ENCODE peak calls at places on chromosomes 7 and 10, in four cellular contexts. L is IMR-90, S is K562, N is GM12878. X is an unnamed sample.

GRCh38 chr7:115634633-115635032 is 395.9 kb downstream of the TFEC start:
- DNase-seq in L (no peak), S (no peak), N (no peak), X (no peak)

GRCh38 chr10:104337527-104337984 is 709 bp downstream of the ITPRIP start:
- DNase-seq in L (peak; percentile 37), S (peak; percentile 43), N (no peak), X (no peak)

GRCh38 chr7:112272921-112273561 is 66.5 kb downstream of the ZNF277 start:
- DNase-seq in L (no peak), S (no peak), N (no peak), X (no peak)

GRCh38 chr7:47647213-47647985 is 65.5 kb upstream of the TNS3 start:
- DNase-seq in L (no peak), S (no peak), N (no peak), X (no peak)

GRCh38 chr7:77745746-77746145 is 49.5 kb downstream of the RSBN1L start:
- DNase-seq in L (no peak), S (no peak), N (no peak), X (no peak)

GRCh38 chr7:141468341-141468740 is 82.9 kb upstream of the AGK start:
- DNase-seq in L (no peak), S (no peak), N (no peak), X (no peak)

GRCh38 chr10:71088054-71088453 is 124.3 kb upstream of the UNC5B start:
- DNase-seq in L (no peak), S (no peak), N (no peak), X (no peak)

GRCh38 chr7:132575336-132575986 is 809 bp downstream of the PLXNA4 start:
- DNase-seq in L (peak; percentile 18), S (no peak), N (no peak), X (peak; percentile 84)

GRCh38 chr7:28973591-28973990 is 15.5 kb upstream of the TRIL start:
- DNase-seq in L (no peak), S (no peak), N (no peak), X (no peak)

GRCh38 chr7:156220078-156220605 is 407.9 kb upstream of the SHH start:
- DNase-seq in L (no peak), S (no peak), N (no peak), X (no peak)
- H2AFZ ChIP-seq in L (no peak overlapping the region), S (no peak overlapping the region), N (no peak overlapping the region), X (no peak overlapping the region)

GRCh38 chr10:50788951-50789904 is 49.5 kb downstream of the ASAH2B start:
- DNase-seq in L (peak; percentile 42), S (peak; percentile 42), N (no peak), X (peak; percentile 24)
- TF ChIP-seq RCOR1 in L (no peak), S (no peak), N (no peak), X (no peak)

DNA sequence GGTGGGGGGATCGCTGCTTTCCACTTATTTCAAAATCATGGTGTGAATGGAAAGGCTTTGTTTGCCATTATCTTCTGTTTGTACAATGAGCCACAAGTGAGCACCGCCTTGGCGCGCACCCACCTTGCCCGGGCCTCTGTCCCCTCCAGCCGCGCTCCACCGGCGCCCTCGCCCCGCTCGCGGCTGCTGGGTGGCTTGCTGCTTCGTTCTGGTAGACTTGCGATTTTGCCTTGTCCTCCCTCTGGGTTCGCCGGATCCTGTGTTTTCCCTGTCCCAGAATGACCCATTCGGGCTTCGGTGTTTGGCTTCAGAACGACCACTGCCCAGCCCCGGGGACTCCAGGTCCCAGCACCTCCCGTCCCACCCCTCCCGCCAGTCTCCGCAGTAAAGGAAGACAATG is 273.0 kb upstream of the BMPER start:
- DNase-seq in L (no peak), S (no peak), N (no peak), X (no peak)
- H2AFZ ChIP-seq in L (no peak overlapping the region), S (no peak overlapping the region), N (no peak overlapping the region), X (no peak overlapping the region)

GRCh38 chr7:54112568-54112967 is 429.6 kb upstream of the VSTM2A start:
- DNase-seq in L (no peak), S (no peak), N (no peak), X (no peak)

GRCh38 chr7:54115028-54115763 is 427.0 kb upstream of the VSTM2A start:
- DNase-seq in L (no peak), S (no peak), N (no peak), X (no peak)

GRCh38 chr7:54111850-54112249 is 430.3 kb upstream of the VSTM2A start:
- DNase-seq in L (no peak), S (no peak), N (no peak), X (no peak)

GRCh38 chr7:54116956-54117355 is 425.2 kb upstream of the VSTM2A start:
- DNase-seq in L (no peak), S (no peak), N (no peak), X (no peak)
- TF ChIP-seq RCOR1 in L (no peak), S (no peak), N (no peak), X (no peak)

X was measured in SK-N-SH.